ENCODE peak calls at places on chromosomes 11 and 22, in nine cellular contexts. Q is lower lobe of right lung, M is H7, J is GM23338, W is PC-9, V is dorsolateral prefrontal cortex, R is GM12865, A is cardiac muscle cell, Z is NB4. P is an unnamed sample.
A peak's percentile ranks its signal among the peaks of the same experiment; 100 is the strongest.

GRCh38 chr22:50684986-50685385 is 12.4 kb downstream of the SHANK3 start:
- DNase-seq in J (no peak), Q (no peak), M (no peak), W (no peak), A (no peak), V (no peak), R (no peak), Z (no peak), P (no peak)

GRCh38 chr11:111727431-111727830 is 38.8 kb downstream of the PPP2R1B start:
- DNase-seq in V (no peak), A (no peak), Q (no peak), R (no peak), Z (no peak), M (no peak), J (no peak), W (no peak), P (no peak)

GRCh38 chr11:118319031-118319814 is 14.7 kb downstream of the CD3E start:
- DNase-seq in A (no peak), Z (peak; percentile 94), R (no peak), M (no peak), W (no peak), V (no peak), J (no peak), Q (no peak), P (no peak)

GRCh38 chr11:116731097-116731761 is 41.6 kb downstream of the BUD13 start:
- DNase-seq in J (peak; percentile 85), Z (no peak), W (no peak), V (peak; percentile 83), A (peak; percentile 18), M (peak; percentile 88), R (no peak), Q (no peak), P (no peak)

GRCh38 chr11:44380820-44381219 is 70.9 kb upstream of the ALX4 start:
- DNase-seq in V (no peak), R (no peak), W (no peak), Q (no peak), M (no peak), Z (no peak), J (no peak), A (no peak), P (no peak)

GRCh38 chr11:2383823-2384722 is 7.0 kb downstream of the CD81 start:
- DNase-seq in V (peak; percentile 32), M (peak; percentile 94), R (peak; percentile 84), Q (no peak), W (no peak), Z (no peak), J (peak; percentile 69), A (no peak), P (no peak)

GRCh38 chr11:44556735-44557409 is 8.6 kb upstream of the CD82 start:
- DNase-seq in R (peak; percentile 75), V (peak; percentile 80), M (no peak), A (peak; percentile 68), J (peak; percentile 81), Q (peak; percentile 76), W (peak; percentile 47), Z (peak; percentile 67), P (no peak)

GRCh38 chr11:76635991-76636520 is 34.5 kb downstream of the LRRC32 start:
- DNase-seq in J (no peak), Z (no peak), R (no peak), M (no peak), Q (no peak), W (no peak), A (no peak), V (no peak), P (no peak)

GRCh38 chr11:45098929-45099328 is 47.5 kb upstream of the PRDM11 start:
- DNase-seq in M (no peak), J (no peak), A (no peak), R (no peak), V (no peak), W (no peak), Z (no peak), Q (no peak), P (no peak)

GRCh38 chr22:49170053-49170452 is 657.6 kb downstream of the BRD1 start:
- DNase-seq in Q (no peak), W (no peak), M (peak; percentile 69), R (no peak), J (no peak), V (no peak), Z (peak; percentile 8), A (no peak), P (no peak)

GRCh38 chr22:43257549-43257948 is 70.6 kb upstream of the TTLL12 start:
- DNase-seq in A (no peak), M (no peak), Q (no peak), Z (no peak), V (no peak), R (no peak), W (no peak), J (no peak), P (no peak)

GRCh38 chr11:114174712-114175495 is 115.4 kb downstream of the ZBTB16 start:
- DNase-seq in Z (no peak), J (no peak), Q (no peak), R (no peak), V (no peak), M (no peak), A (no peak), W (no peak), P (no peak)
- H3K4me3 ChIP-seq in Z (no peak overlapping the region), J (no peak overlapping the region), Q (no peak overlapping the region), R (no peak overlapping the region), V (no peak overlapping the region), M (no peak overlapping the region), A (no peak overlapping the region), W (no peak overlapping the region), P (no peak overlapping the region)

DNA sequence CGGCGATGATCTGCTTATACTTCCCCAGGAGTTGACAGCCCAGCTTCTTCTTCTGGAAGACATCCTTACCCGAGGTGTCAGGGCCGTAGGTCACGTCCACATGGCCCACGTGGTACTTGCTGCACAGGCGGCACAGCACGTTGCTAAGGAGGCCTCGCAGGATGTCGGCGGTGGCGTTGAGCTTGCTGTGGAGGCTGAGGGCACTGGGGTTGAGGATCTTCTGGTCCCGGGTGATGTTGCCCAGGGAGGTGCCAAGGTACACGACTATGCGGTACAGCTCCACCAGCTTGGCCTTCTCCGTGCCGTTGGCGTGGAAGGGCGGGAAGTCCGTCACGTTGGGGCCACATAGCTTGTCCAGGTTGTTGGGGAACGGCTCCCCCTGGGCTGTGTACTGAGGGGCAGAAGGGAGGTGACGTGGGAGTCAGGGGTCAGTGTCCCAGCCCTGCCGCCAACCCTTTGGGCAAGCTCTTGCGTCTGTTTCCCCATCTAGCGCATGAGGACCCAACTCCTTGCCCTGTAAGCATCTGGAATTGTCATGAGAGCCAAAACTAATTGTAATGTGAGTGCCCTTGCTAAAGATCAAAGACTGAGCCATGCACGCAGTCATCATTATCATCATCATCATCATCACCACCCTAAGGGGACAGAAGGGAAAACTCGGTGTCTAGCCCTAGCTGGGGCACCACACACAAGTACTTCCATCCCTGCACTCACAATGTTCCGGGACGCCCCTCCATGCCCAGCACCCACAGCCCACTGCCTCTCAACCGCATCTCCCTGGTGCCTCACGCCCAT is 2.7 kb downstream of the LIF start:
- DNase-seq in W (no peak), Z (no peak), V (no peak), A (no peak), J (no peak), R (no peak), Q (no peak), M (no peak), P (no peak)
- H3K4me3 ChIP-seq in W (no peak overlapping the region), Z (no peak overlapping the region), V (no peak overlapping the region), A (no peak overlapping the region), J (no peak overlapping the region), R (no peak overlapping the region), Q (no peak overlapping the region), M (no peak overlapping the region), P (no peak overlapping the region)

GRCh38 chr22:40332319-40332781 is 13.9 kb upstream of the ADSL start:
- DNase-seq in V (no peak), Q (no peak), J (no peak), W (no peak), Z (no peak), M (peak; percentile 40), R (no peak), A (peak; percentile 50), P (peak; percentile 49)
- H3K4me3 ChIP-seq in V (no peak overlapping the region), Q (no peak overlapping the region), J (no peak overlapping the region), W (no peak overlapping the region), Z (no peak overlapping the region), M (no peak overlapping the region), R (no peak overlapping the region), A (no peak overlapping the region), P (no peak overlapping the region)

DNA sequence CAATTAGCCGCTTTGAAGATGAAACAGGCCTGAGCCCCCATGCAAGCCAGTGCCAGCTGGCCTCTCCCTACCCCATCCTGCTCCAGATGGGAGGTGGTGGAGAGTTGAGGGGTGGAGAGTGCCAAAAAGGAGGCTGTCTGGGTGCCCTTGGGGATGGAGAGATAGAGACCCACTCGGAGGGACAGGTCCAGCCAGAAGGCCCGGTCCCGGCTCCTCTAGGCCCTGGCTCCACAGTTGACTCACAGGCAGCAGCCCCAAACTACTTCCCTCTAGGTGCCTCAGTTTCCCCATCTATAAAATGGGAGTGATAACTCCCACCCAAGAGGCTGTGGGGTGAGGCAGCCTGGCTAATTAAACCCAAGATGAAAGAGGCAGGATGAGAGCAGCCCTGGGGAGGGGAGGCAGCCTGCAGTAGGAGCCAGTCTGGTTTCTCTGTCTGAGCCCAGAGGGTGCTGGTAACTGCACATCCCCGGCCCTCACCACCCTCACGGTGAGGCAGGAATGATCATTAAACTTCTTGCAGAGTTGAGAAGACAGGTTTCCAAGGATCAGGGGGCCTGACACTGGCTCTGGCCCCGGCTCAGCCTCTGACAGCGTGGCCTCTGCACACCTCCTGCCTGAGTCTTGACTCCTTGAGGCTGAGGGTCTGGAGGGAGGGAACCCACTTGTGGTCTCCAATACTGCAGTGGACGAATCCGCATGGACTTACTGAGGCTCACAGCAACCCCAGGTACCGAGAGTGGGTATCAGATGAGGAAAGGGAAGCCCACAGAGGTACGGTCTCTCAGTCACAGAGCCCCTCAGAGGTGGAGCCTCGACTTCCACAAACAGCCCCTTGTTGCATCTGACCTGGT is 1.4 kb upstream of the AP5B1 start:
- DNase-seq in V (no peak), Q (no peak), R (no peak), W (peak; percentile 28), J (no peak), M (peak; percentile 54), Z (no peak), A (no peak), P (no peak)
- H3K4me3 ChIP-seq in V (no peak overlapping the region), Q (no peak overlapping the region), R (no peak overlapping the region), W (peak overlapping the region; percentile 58), J (peak overlapping the region; percentile 71), M (no peak overlapping the region), Z (no peak overlapping the region), A (no peak overlapping the region), P (no peak overlapping the region)

GRCh38 chr11:78949976-78950690 is 375.5 kb upstream of the NARS2 start:
- DNase-seq in A (no peak), Q (no peak), W (no peak), R (no peak), V (no peak), M (no peak), Z (no peak), J (no peak), P (no peak)
- H3K4me3 ChIP-seq in A (no peak overlapping the region), Q (no peak overlapping the region), W (no peak overlapping the region), R (no peak overlapping the region), V (no peak overlapping the region), M (no peak overlapping the region), Z (no peak overlapping the region), J (no peak overlapping the region), P (no peak overlapping the region)